ENCODE peak calls at places on chromosomes 13 and 19, in five cellular contexts. One of them, this sample, is unnamed.
A peak's percentile ranks its signal among the peaks of the same experiment; 100 is the strongest.

GRCh38 chr19:46495789-46496099 is at the start of gene PNMA8B:
- DNase-seq in ovary: peak; percentile 91
- DNase-seq in Peyer's patch: no peak
- DNase-seq in CD8-positive, alpha-beta memory T cell: no peak
- DNase-seq in thyroid gland: peak; percentile 83
- DNase-seq in this sample: peak; percentile 77

GRCh38 chr19:42132030-42132628 is at the start of gene POU2F2:
- DNase-seq in thyroid gland: peak; percentile 13
- DNase-seq in Peyer's patch: peak; percentile 61
- DNase-seq in CD8-positive, alpha-beta memory T cell: peak; percentile 81
- DNase-seq in ovary: no peak
- DNase-seq in this sample: peak; percentile 81

GRCh38 chr19:43780706-43781525 is at the start of gene KCNN4:
- DNase-seq in ovary: no peak
- DNase-seq in CD8-positive, alpha-beta memory T cell: peak; percentile 42
- DNase-seq in thyroid gland: no peak
- DNase-seq in Peyer's patch: peak; percentile 80
- DNase-seq in this sample: peak; percentile 55

GRCh38 chr19:35211545-35212230 is 16.9 kb downstream of the FAM187B start:
- DNase-seq in ovary: no peak
- DNase-seq in Peyer's patch: no peak
- DNase-seq in CD8-positive, alpha-beta memory T cell: peak; percentile 74
- DNase-seq in thyroid gland: peak; percentile 19
- DNase-seq in this sample: no peak

GRCh38 chr19:11986754-11987153 is 21.9 kb downstream of the ZNF763 start:
- DNase-seq in Peyer's patch: no peak
- DNase-seq in thyroid gland: peak; percentile 3
- DNase-seq in CD8-positive, alpha-beta memory T cell: no peak
- DNase-seq in ovary: peak; percentile 26
- DNase-seq in this sample: no peak

GRCh38 chr19:55066107-55066709 is 3.3 kb upstream of the RDH13 start:
- DNase-seq in ovary: no peak
- DNase-seq in Peyer's patch: no peak
- DNase-seq in thyroid gland: no peak
- DNase-seq in CD8-positive, alpha-beta memory T cell: no peak
- DNase-seq in this sample: no peak

GRCh38 chr19:30122431-30122830 is 180.4 kb downstream of the URI1 start:
- DNase-seq in CD8-positive, alpha-beta memory T cell: no peak
- DNase-seq in thyroid gland: no peak
- DNase-seq in ovary: no peak
- DNase-seq in Peyer's patch: no peak
- DNase-seq in this sample: no peak

GRCh38 chr19:19546751-19547162 is 8.7 kb downstream of the CILP2 start:
- DNase-seq in thyroid gland: no peak
- DNase-seq in Peyer's patch: no peak
- DNase-seq in ovary: no peak
- DNase-seq in CD8-positive, alpha-beta memory T cell: no peak
- DNase-seq in this sample: no peak

GRCh38 chr19:35518313-35518712 is 4.9 kb upstream of the DMKN start:
- DNase-seq in thyroid gland: no peak
- DNase-seq in Peyer's patch: no peak
- DNase-seq in ovary: no peak
- DNase-seq in CD8-positive, alpha-beta memory T cell: no peak
- DNase-seq in this sample: no peak

GRCh38 chr13:41668130-41668757 is 210.9 kb downstream of the RGCC start:
- DNase-seq in thyroid gland: peak; percentile 50
- DNase-seq in Peyer's patch: no peak
- DNase-seq in CD8-positive, alpha-beta memory T cell: no peak
- DNase-seq in ovary: peak; percentile 42
- DNase-seq in this sample: peak; percentile 62

GRCh38 chr19:40245506-40246128 is 19.1 kb upstream of the CCNP start:
- DNase-seq in Peyer's patch: no peak
- DNase-seq in thyroid gland: no peak
- DNase-seq in CD8-positive, alpha-beta memory T cell: no peak
- DNase-seq in ovary: no peak
- DNase-seq in this sample: no peak

GRCh38 chr13:102901615-102902305 is 55.9 kb downstream of the ERCC5 start:
- DNase-seq in CD8-positive, alpha-beta memory T cell: no peak
- DNase-seq in ovary: no peak
- DNase-seq in thyroid gland: no peak
- DNase-seq in Peyer's patch: no peak
- DNase-seq in this sample: no peak

GRCh38 chr13:97975280-97975850 is 21.9 kb downstream of the IPO5 start:
- DNase-seq in ovary: no peak
- DNase-seq in thyroid gland: no peak
- DNase-seq in CD8-positive, alpha-beta memory T cell: no peak
- DNase-seq in Peyer's patch: no peak
- DNase-seq in this sample: no peak

GRCh38 chr13:48159436-48160225 is 64.7 kb upstream of the MED4 start:
- DNase-seq in Peyer's patch: no peak
- DNase-seq in thyroid gland: no peak
- DNase-seq in CD8-positive, alpha-beta memory T cell: no peak
- DNase-seq in ovary: no peak
- DNase-seq in this sample: no peak

GRCh38 chr13:110308377-110309158 is 1.5 kb downstream of the COL4A2 start:
- DNase-seq in ovary: no peak
- DNase-seq in CD8-positive, alpha-beta memory T cell: no peak
- DNase-seq in thyroid gland: peak; percentile 77
- DNase-seq in Peyer's patch: no peak
- DNase-seq in this sample: no peak

GRCh38 chr19:10104665-10105221 is 1.4 kb upstream of the PPAN start:
- DNase-seq in thyroid gland: no peak
- DNase-seq in ovary: no peak
- DNase-seq in CD8-positive, alpha-beta memory T cell: peak; percentile 75
- DNase-seq in Peyer's patch: no peak
- DNase-seq in this sample: no peak

GRCh38 chr19:14073232-14073924 is 792 bp downstream of the MISP3 start:
- DNase-seq in CD8-positive, alpha-beta memory T cell: peak; percentile 68
- DNase-seq in thyroid gland: peak; percentile 83
- DNase-seq in Peyer's patch: peak; percentile 86
- DNase-seq in ovary: peak; percentile 71
- DNase-seq in this sample: peak; percentile 85

GRCh38 chr19:23983406-23983805 is 68.7 kb downstream of the ZNF726 start:
- DNase-seq in Peyer's patch: no peak
- DNase-seq in ovary: no peak
- DNase-seq in thyroid gland: no peak
- DNase-seq in CD8-positive, alpha-beta memory T cell: no peak
- DNase-seq in this sample: no peak

DNA sequence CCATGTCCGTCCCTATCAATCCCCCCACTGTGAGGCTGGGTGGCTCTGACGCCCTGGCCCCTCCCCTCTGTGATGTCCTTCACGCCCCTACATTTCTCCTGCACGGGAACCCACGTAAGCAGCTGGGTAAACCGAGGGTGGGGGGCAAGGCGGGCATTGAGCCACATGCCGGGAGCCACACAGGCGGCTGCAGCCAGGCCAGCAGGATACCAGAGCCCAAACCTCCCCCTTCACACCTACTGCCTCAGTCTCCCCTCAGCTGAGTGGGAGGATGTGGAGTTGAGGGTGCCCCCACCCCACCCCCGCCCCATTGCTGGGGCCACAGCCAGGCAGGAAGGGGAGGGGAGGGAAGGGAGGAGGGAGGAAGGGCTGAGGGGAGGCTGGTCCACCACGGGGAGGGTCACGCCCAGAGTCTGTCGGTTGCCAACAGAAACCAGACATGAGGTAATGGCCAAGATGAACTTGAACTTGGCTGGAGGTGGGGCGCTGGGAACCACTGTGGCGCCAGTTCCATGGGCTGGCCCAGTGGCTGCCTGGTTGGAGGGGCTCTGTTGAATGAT is 20.9 kb downstream of the SMIM24 start:
- DNase-seq in ovary: peak; percentile 96
- DNase-seq in CD8-positive, alpha-beta memory T cell: no peak
- DNase-seq in thyroid gland: peak; percentile 80
- DNase-seq in Peyer's patch: no peak
- DNase-seq in this sample: peak; percentile 96
- H3K27ac ChIP-seq in ovary: peak overlapping the region; percentile 95
- H3K27ac ChIP-seq in CD8-positive, alpha-beta memory T cell: no peak overlapping the region
- H3K27ac ChIP-seq in thyroid gland: peak overlapping the region; percentile 89
- H3K27ac ChIP-seq in Peyer's patch: peak overlapping the region; percentile 69
- H3K27ac ChIP-seq in this sample: peak overlapping the region; percentile 96

GRCh38 chr13:51914137-51914493 is 52.3 kb downstream of the CCDC70 start:
- DNase-seq in CD8-positive, alpha-beta memory T cell: no peak
- DNase-seq in ovary: no peak
- DNase-seq in Peyer's patch: no peak
- DNase-seq in thyroid gland: no peak
- DNase-seq in this sample: no peak

GRCh38 chr13:51910508-51910907 is 48.7 kb downstream of the CCDC70 start:
- DNase-seq in Peyer's patch: no peak
- DNase-seq in thyroid gland: no peak
- DNase-seq in ovary: no peak
- DNase-seq in CD8-positive, alpha-beta memory T cell: no peak
- DNase-seq in this sample: no peak

GRCh38 chr13:51913421-51914136 is 51.8 kb downstream of the CCDC70 start:
- DNase-seq in thyroid gland: no peak
- DNase-seq in ovary: no peak
- DNase-seq in CD8-positive, alpha-beta memory T cell: no peak
- DNase-seq in Peyer's patch: no peak
- DNase-seq in this sample: no peak

GRCh38 chr13:51912091-51912490 is 50.3 kb downstream of the CCDC70 start:
- DNase-seq in Peyer's patch: no peak
- DNase-seq in CD8-positive, alpha-beta memory T cell: no peak
- DNase-seq in thyroid gland: peak; percentile 74
- DNase-seq in ovary: no peak
- DNase-seq in this sample: no peak

DNA sequence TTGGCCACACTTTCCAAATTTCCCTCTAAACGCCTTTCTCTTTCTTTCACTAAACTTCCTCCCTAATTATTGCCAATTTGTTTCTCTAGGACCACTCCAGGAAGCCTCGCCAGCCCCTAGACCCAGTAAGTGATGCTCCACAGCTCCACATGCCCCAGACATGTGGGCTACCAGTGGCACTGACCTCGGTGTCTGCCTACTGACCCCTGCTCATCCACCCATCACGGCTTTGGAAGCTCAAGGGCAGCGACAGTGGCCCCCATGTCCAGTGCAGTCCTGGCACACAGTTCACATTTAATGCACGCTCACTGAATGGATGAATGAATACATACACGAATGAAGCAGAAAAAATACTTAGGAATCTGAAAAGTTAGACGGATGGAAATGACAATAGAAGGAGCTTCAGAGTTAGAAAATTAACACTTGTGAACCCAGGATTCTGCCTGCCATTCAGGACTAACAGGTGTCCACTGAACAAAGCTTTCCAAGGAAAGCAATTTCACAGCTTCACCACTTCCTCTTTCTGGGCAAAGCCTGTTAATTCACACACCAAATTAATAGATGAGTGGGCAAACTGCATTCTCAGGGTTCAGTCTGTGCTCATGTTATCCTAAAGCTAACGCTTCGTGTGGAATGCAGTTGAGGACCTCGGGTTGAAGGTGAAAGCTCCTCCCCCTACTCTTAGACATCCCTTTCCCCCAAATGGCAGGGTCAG is 50.9 kb downstream of the CCDC70 start:
- DNase-seq in thyroid gland: no peak
- DNase-seq in Peyer's patch: no peak
- DNase-seq in CD8-positive, alpha-beta memory T cell: no peak
- DNase-seq in ovary: no peak
- DNase-seq in this sample: no peak
- H3K4me3 ChIP-seq in thyroid gland: no peak overlapping the region
- H3K4me3 ChIP-seq in Peyer's patch: no peak overlapping the region
- H3K4me3 ChIP-seq in CD8-positive, alpha-beta memory T cell: no peak overlapping the region
- H3K4me3 ChIP-seq in ovary: no peak overlapping the region
- H3K4me3 ChIP-seq in this sample: no peak overlapping the region

DNA sequence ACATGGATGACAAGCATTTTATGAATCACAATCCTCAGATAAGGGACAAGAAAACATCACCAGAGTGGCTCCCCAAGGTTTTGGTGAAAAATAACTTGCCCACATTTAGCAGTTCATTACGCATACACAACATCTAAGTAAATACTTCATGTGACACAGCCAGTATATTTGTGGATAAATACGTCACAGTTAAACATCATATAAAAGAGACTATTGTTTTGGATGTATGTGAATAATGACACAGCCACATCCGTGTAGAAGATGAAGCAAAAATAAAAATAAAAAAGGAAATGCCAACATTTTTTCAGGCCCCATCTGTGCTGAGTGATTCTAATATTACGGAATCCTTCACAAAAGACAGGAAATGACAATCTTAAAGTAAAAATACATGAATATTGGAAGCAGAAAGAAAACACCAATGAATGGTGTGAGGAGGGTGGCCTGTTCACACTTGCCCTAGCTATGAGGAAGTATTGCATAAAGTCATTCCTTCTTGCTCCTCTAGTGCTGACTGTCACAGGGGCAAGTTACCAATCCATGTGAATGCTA is 457.1 kb downstream of the KLF12 start:
- DNase-seq in CD8-positive, alpha-beta memory T cell: no peak
- DNase-seq in thyroid gland: no peak
- DNase-seq in Peyer's patch: no peak
- DNase-seq in ovary: no peak
- DNase-seq in this sample: no peak
- H3K27ac ChIP-seq in CD8-positive, alpha-beta memory T cell: no peak overlapping the region
- H3K27ac ChIP-seq in thyroid gland: no peak overlapping the region
- H3K27ac ChIP-seq in Peyer's patch: no peak overlapping the region
- H3K27ac ChIP-seq in ovary: no peak overlapping the region
- H3K27ac ChIP-seq in this sample: no peak overlapping the region

GRCh38 chr19:1854542-1855039 is 6.3 kb upstream of the REXO1 start:
- DNase-seq in CD8-positive, alpha-beta memory T cell: no peak
- DNase-seq in ovary: no peak
- DNase-seq in Peyer's patch: no peak
- DNase-seq in thyroid gland: no peak
- DNase-seq in this sample: no peak

GRCh38 chr19:1854032-1854541 is 5.8 kb upstream of the REXO1 start:
- DNase-seq in thyroid gland: no peak
- DNase-seq in ovary: no peak
- DNase-seq in CD8-positive, alpha-beta memory T cell: no peak
- DNase-seq in Peyer's patch: no peak
- DNase-seq in this sample: peak; percentile 56

GRCh38 chr19:1855828-1856255 is 7.5 kb downstream of the KLF16 start:
- DNase-seq in thyroid gland: no peak
- DNase-seq in CD8-positive, alpha-beta memory T cell: no peak
- DNase-seq in ovary: no peak
- DNase-seq in Peyer's patch: no peak
- DNase-seq in this sample: no peak

GRCh38 chr19:1856345-1856697 is 7.1 kb downstream of the KLF16 start:
- DNase-seq in thyroid gland: no peak
- DNase-seq in ovary: no peak
- DNase-seq in CD8-positive, alpha-beta memory T cell: no peak
- DNase-seq in Peyer's patch: no peak
- DNase-seq in this sample: no peak

DNA sequence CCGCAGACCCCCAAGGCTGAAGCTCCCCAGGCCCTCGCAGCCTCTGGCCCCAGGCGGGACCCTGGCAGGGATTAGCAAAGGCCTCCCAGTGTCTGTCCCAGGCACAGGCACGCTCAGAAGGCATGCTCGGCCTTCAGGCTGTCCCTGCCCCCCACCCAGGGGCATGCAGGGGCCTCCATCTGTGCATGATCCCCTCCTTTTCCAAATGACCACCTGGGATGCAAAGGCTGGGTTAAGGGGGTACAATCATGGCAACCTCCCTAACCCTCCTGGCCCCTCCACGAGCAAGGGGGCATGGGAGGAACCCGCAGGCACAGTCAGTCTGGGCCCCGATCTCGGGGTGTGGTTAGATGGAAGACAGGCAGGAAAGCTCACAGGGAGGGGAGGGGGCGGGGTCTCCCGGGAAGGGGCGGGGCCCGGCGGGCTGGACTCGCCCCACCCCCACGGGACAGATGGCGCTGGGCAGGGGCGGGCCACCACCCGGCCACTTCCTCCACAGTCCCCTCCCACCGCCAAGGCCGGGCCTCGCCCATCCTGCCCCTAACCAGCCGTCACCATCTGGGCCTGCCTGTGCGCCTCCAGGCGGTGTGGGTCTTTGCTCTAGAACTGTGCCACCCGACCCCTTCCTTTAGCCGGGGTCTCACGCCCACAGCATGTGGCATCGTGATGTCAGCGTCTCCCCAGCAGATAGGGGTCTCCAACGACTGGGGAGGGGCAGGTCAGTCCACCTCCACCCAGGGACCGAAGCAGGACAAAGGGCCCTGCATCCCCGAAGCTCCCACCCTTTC is 7.0 kb upstream of the REXO1 start:
- DNase-seq in CD8-positive, alpha-beta memory T cell: peak; percentile 74
- DNase-seq in Peyer's patch: peak; percentile 99
- DNase-seq in ovary: peak; percentile 69
- DNase-seq in thyroid gland: peak; percentile 59
- DNase-seq in this sample: peak; percentile 92
- H3K4me3 ChIP-seq in CD8-positive, alpha-beta memory T cell: peak overlapping the region; percentile 84
- H3K4me3 ChIP-seq in Peyer's patch: peak overlapping the region; percentile 63
- H3K4me3 ChIP-seq in ovary: no peak overlapping the region
- H3K4me3 ChIP-seq in thyroid gland: no peak overlapping the region
- H3K4me3 ChIP-seq in this sample: no peak overlapping the region